ENCODE peak calls at places on chromosomes 16 and 17, in four cellular contexts. U is body of pancreas, M is transverse colon, R is uterus. A is an unnamed sample.
A peak's percentile ranks its signal among the peaks of the same experiment; 100 is the strongest.

GRCh38 chr17:38598536-38598935 is 7.2 kb downstream of the SRCIN1 start:
- DNase-seq in U (peak; percentile 86), M (peak; percentile 63), R (no peak), A (peak; percentile 38)

GRCh38 chr17:45221081-45221996 is at the start of gene FMNL1:
- DNase-seq in U (no peak), M (peak; percentile 75), R (no peak), A (no peak)

GRCh38 chr16:10114411-10114810 is 67.8 kb downstream of the GRIN2A start:
- DNase-seq in U (no peak), M (no peak), R (peak; percentile 33), A (no peak)

GRCh38 chr16:24748242-24748641 is 18.8 kb downstream of the TNRC6A start:
- DNase-seq in U (peak; percentile 55), M (no peak), R (peak; percentile 49), A (peak; percentile 65)

GRCh38 chr16:81718637-81719036 is 60.5 kb upstream of the PLCG2 start:
- DNase-seq in U (no peak), M (no peak), R (no peak), A (no peak)

GRCh38 chr17:51647873-51648272 is 387.5 kb downstream of the UTP18 start:
- DNase-seq in U (no peak), M (no peak), R (no peak), A (no peak)

GRCh38 chr17:75808905-75809621 is 24.5 kb downstream of the UNK start:
- DNase-seq in U (peak; percentile 72), M (no peak), R (peak; percentile 68), A (no peak)

GRCh38 chr16:88208112-88208511 is 174.6 kb upstream of the ZNF469 start:
- DNase-seq in U (no peak), M (no peak), R (no peak), A (no peak)

GRCh38 chr16:84292032-84292431 is 2.6 kb upstream of the WFDC1 start:
- DNase-seq in U (no peak), M (no peak), R (no peak), A (no peak)

GRCh38 chr16:48609453-48610023 is 442 bp downstream of the N4BP1 start:
- DNase-seq in U (peak; percentile 75), M (peak; percentile 61), R (no peak), A (peak; percentile 87)

GRCh38 chr16:86171329-86171728 is 272.4 kb downstream of the IRF8 start:
- DNase-seq in U (no peak), M (no peak), R (no peak), A (no peak)

GRCh38 chr16:71537643-71538042 is 11.4 kb downstream of the CHST4 start:
- DNase-seq in U (peak; percentile 55), M (peak; percentile 55), R (no peak), A (peak; percentile 42)

GRCh38 chr16:89422527-89422904 is 67.8 kb downstream of the ANKRD11 start:
- DNase-seq in U (no peak), M (no peak), R (no peak), A (no peak)

GRCh38 chr17:17985555-17985954 is 12.9 kb downstream of the DRC3 start:
- DNase-seq in U (no peak), M (no peak), R (no peak), A (no peak)

GRCh38 chr17:21163101-21163500 is 36.3 kb downstream of the DHRS7B start:
- DNase-seq in U (no peak), M (no peak), R (no peak), A (no peak)

GRCh38 chr17:43070872-43071271 is 45.8 kb downstream of the RND2 start:
- DNase-seq in U (no peak), M (no peak), R (no peak), A (no peak)

GRCh38 chr17:1047177-1047885 is 50.4 kb downstream of the TIMM22 start:
- DNase-seq in U (no peak), M (no peak), R (no peak), A (no peak)

GRCh38 chr17:75861927-75862317 is 6.8 kb upstream of the WBP2 start:
- DNase-seq in U (no peak), M (no peak), R (no peak), A (no peak)

GRCh38 chr16:2867987-2868789 is 10.2 kb upstream of the PRSS22 start:
- DNase-seq in U (peak; percentile 94), M (peak; percentile 97), R (peak; percentile 92), A (peak; percentile 94)
- TF ChIP-seq POLR2A in U (peak; percentile 69), M (peak; percentile 16), R (peak; percentile 18), A (peak; percentile 84)

GRCh38 chr16:21145738-21146137 is 4.9 kb downstream of the DNAH3 start:
- DNase-seq in U (no peak), M (no peak), R (no peak), A (no peak)

GRCh38 chr16:21150375-21151001 is at the start of gene DNAH3:
- DNase-seq in U (peak; percentile 51), M (peak; percentile 23), R (no peak), A (no peak)
- TF ChIP-seq POLR2A in U (no peak), M (no peak), R (no peak), A (no peak)

GRCh38 chr17:78271419-78272160 is 40.2 kb downstream of the TMEM235 start:
- DNase-seq in U (no peak), M (no peak), R (no peak), A (no peak)

GRCh38 chr17:78273813-78274212 is 42.4 kb downstream of the TMEM235 start:
- DNase-seq in U (no peak), M (no peak), R (no peak), A (no peak)

GRCh38 chr17:78272914-78273258 is 41.5 kb downstream of the TMEM235 start:
- DNase-seq in U (no peak), M (no peak), R (no peak), A (no peak)

GRCh38 chr17:78269893-78270490 is 38.6 kb downstream of the TMEM235 start:
- DNase-seq in U (no peak), M (no peak), R (no peak), A (no peak)

DNA sequence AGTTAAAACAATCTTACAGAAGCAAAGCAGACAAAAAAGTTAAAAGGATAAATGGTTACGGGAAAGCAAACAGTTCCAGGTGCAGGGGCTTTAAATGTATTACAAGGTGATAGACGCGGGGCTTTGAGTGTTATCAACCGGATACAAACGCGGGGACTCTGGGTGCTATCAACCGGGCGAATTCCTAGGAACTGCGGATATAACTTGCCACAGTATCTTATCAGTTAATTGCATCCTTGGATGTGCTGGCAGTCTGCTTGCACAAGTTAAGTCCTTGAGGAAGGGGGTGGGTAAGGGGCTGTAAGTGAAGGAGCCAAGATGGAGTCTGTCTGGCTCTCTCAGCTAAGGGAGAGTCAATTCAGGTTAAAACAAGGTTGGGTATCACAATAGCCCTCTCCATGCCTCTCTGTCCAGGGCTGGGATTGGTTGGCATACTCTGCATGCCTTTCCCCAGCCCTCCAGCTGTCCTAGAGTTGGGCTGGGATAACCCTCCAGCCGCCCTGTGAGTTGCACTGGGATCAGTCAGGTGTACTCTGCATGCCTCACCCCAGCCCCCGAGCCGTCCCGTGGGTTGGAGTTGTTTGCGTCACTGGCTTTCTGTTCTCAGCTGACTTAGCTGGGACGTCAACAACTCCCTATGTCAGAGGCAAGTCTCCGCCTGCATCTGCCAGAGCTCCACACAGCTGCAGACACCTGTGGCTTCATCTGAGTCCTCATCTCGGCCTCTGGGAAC is 40.9 kb downstream of the TMEM235 start:
- DNase-seq in U (peak; percentile 75), M (peak; percentile 83), R (no peak), A (peak; percentile 61)
- TF ChIP-seq POLR2A in U (peak; percentile 64), M (no peak), R (no peak), A (no peak)

DNA sequence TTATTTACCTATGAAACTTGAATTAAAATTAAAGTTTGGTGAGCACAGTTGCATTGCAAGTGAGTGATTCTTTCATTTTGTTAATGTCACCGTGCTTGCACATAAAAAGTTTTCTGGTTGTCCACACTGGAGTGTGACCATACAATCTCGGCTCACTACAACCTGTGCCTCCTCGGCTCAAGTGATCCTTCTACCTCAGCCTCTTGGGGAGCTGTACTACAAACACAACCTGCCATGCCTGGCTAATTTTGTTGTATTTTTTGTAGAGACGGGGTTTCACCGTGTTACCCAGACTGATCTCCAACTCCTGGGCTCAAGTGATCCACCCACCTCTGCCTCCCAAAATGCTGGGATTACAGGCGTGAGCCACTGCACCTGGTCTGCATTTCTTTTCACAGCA is 50.1 kb upstream of the ADCY7 start:
- DNase-seq in U (no peak), M (no peak), R (no peak), A (no peak)
- TF ChIP-seq POLR2A in U (no peak), M (no peak), R (no peak), A (no peak)

GRCh38 chr17:47970725-47971511 is at the start of gene CDK5RAP3:
- DNase-seq in U (peak; percentile 100), M (peak; percentile 100), R (peak; percentile 99), A (peak; percentile 100)
- TF ChIP-seq POLR2A in U (peak; percentile 89), M (peak; percentile 78), R (peak; percentile 79), A (peak; percentile 91)

DNA sequence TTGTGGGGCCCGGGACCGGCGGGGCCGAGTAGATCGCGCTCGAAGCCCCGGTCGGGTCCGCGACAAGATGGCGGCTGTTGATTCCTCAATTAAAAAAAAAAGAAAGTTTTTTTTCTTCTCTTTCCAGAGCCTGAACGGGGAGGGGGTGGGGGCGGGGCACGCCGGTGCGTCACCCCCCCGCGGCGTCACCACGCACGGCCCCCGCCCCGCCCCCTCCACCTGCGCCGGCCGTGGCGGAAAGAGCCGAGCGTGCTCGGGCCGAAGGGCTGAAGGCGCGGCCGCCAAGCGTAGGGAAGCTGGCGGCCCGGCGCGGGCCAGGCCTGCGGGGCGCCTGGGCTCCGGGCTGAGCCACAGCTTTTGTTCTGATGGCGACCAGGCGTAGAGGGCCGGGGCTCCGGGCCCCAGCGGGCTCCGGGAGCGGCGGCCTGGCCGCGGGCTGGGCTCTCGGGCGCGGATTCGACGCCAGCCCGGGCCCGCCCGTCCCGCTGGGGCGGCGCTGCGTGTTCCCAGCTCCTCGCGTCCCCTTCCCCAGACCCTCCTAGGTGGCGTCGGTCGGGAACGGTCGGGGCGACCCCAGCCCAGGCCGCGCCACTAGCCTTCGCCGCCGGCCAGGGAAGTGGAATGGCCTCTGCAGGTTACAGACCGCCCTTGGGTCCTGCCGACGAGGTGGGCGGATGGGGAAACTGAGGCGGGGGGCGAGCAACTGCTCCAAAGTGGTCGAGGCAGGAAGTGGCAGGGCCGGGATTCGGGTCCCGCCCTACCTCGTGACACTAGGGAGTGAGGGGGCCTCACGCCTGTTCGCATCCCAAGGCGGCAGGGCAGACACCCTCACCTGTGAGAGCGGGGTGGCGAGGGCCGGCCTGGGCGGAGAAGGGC is at the start of gene CREBBP:
- DNase-seq in U (peak; percentile 90), M (peak; percentile 89), R (peak; percentile 88), A (peak; percentile 94)
- TF ChIP-seq POLR2A in U (peak; percentile 48), M (peak; percentile 26), R (peak; percentile 51), A (peak; percentile 57)

GRCh38 chr16:57091990-57092785 is at the start of gene CPNE2:
- DNase-seq in U (peak; percentile 70), M (peak; percentile 75), R (peak; percentile 76), A (no peak)
- TF ChIP-seq POLR2A in U (peak; percentile 38), M (peak; percentile 44), R (peak; percentile 26), A (no peak)

GRCh38 chr16:4799171-4799855 is 3.1 kb downstream of the ROGDI start:
- DNase-seq in U (no peak), M (no peak), R (no peak), A (no peak)

GRCh38 chr16:4801962-4802658 is at the start of gene ROGDI:
- DNase-seq in U (peak; percentile 93), M (peak; percentile 96), R (peak; percentile 57), A (peak; percentile 90)

GRCh38 chr16:4798456-4798855 is 3.3 kb downstream of the SMIM22 start:
- DNase-seq in U (no peak), M (no peak), R (no peak), A (no peak)

GRCh38 chr16:4801051-4801961 is 1.1 kb downstream of the ROGDI start:
- DNase-seq in U (no peak), M (peak; percentile 22), R (no peak), A (peak; percentile 56)

GRCh38 chr16:4800290-4801041 is 2.0 kb downstream of the ROGDI start:
- DNase-seq in U (peak; percentile 89), M (peak; percentile 80), R (no peak), A (peak; percentile 69)
- TF ChIP-seq POLR2A in U (peak; percentile 29), M (peak; percentile 44), R (no peak), A (no peak)

GRCh38 chr16:57194512-57194911 is 8.4 kb downstream of the RSPRY1 start:
- DNase-seq in U (no peak), M (no peak), R (no peak), A (no peak)
- TF ChIP-seq POLR2A in U (no peak), M (no peak), R (no peak), A (no peak)